ENCODE peak calls at places on chromosomes 1 and 21, in five cellular contexts. N is mammary epithelial cell, L is A673, O is heart right ventricle, M is upper lobe of left lung. S is an unnamed sample. For H3K9me3, the result is how much of the 10 kb centered on the place peaks cover.

GRCh38 chr1:214553142-214553710 is 1.8 kb upstream of the PTPN14 start:
- DNase-seq in N (no peak), L (no peak), O (no peak), M (no peak), S (no peak)

GRCh38 chr1:145828368-145829016 is 4.5 kb downstream of the POLR3C start:
- DNase-seq in N (no peak), L (no peak), O (no peak), M (no peak), S (no peak)

GRCh38 chr1:226572325-226572726 is 23.8 kb downstream of the STUM start:
- DNase-seq in N (no peak), L (no peak), O (no peak), M (no peak), S (no peak)

GRCh38 chr1:16980473-16981268 is at the start of gene MFAP2:
- DNase-seq in N (peak), L (peak), O (no peak), M (no peak), S (peak)

GRCh38 chr1:57254006-57254405 is 169.9 kb downstream of the DAB1 start:
- DNase-seq in N (peak), L (peak), O (no peak), M (no peak), S (no peak)

GRCh38 chr1:19205845-19206244 is 4.2 kb downstream of the UBR4 start:
- DNase-seq in N (no peak), L (no peak), O (no peak), M (no peak), S (peak)

GRCh38 chr1:230072866-230073265 is 5.8 kb downstream of the GALNT2 start:
- DNase-seq in N (no peak), L (no peak), O (no peak), M (no peak), S (no peak)

GRCh38 chr1:178563099-178563820 is 50.4 kb downstream of the TEX35 start:
- DNase-seq in N (no peak), L (no peak), O (no peak), M (no peak), S (no peak)

GRCh38 chr1:167819849-167820683 is 93.9 kb downstream of the ADCY10 start:
- DNase-seq in N (peak), L (peak), O (peak), M (peak), S (peak)

GRCh38 chr1:155197901-155198546 is 9.7 kb downstream of the THBS3 start:
- DNase-seq in N (no peak), L (no peak), O (no peak), M (no peak), S (no peak)

GRCh38 chr1:82226198-82226505 is 425.4 kb downstream of the ADGRL2 start:
- DNase-seq in N (peak), L (peak), O (no peak), M (no peak), S (no peak)

GRCh38 chr1:3070654-3071506 is 1.9 kb downstream of the PRDM16 start:
- DNase-seq in N (no peak), L (no peak), O (no peak), M (no peak), S (no peak)

GRCh38 chr1:196380311-196380710 is 227.9 kb downstream of the KCNT2 start:
- DNase-seq in N (no peak), L (no peak), O (no peak), M (no peak), S (no peak)

GRCh38 chr1:160741597-160742348 is 2.7 kb downstream of the SLAMF7 start:
- DNase-seq in N (no peak), L (no peak), O (no peak), M (no peak), S (no peak)

GRCh38 chr1:184244962-184245361 is 141.9 kb upstream of the C1orf21 start:
- DNase-seq in N (no peak), L (no peak), O (no peak), M (no peak), S (no peak)

GRCh38 chr1:5909576-5910275 is 82.5 kb downstream of the NPHP4 start:
- DNase-seq in N (no peak), L (no peak), O (no peak), M (no peak), S (no peak)

GRCh38 chr1:24254783-24255182 is 64.4 kb upstream of the GRHL3 start:
- DNase-seq in N (no peak), L (no peak), O (no peak), M (no peak), S (peak)

GRCh38 chr1:103517380-103518047 is 8.0 kb upstream of the RNPC3 start:
- DNase-seq in N (no peak), L (no peak), O (no peak), M (no peak), S (no peak)

GRCh38 chr1:164801791-164802572 is 243.0 kb downstream of the PBX1 start:
- DNase-seq in N (no peak), L (peak), O (no peak), M (no peak), S (no peak)

GRCh38 chr1:185512442-185512841 is 195.4 kb upstream of the IVNS1ABP start:
- DNase-seq in N (peak), L (no peak), O (no peak), M (no peak), S (no peak)

GRCh38 chr1:26626994-26627393 is 68.8 kb upstream of the ARID1A start:
- DNase-seq in N (no peak), L (no peak), O (no peak), M (no peak), S (no peak)

GRCh38 chr1:84538599-84538998 is 32.2 kb upstream of the GNG5 start:
- DNase-seq in N (no peak), L (no peak), O (no peak), M (no peak), S (no peak)

GRCh38 chr1:94599090-94599813 is 57.7 kb upstream of the F3 start:
- DNase-seq in N (peak), L (no peak), O (peak), M (peak), S (peak)

GRCh38 chr21:15159382-15160020 is 94.7 kb upstream of the NRIP1 start:
- DNase-seq in N (no peak), L (no peak), O (no peak), M (no peak), S (no peak)

GRCh38 chr1:17802164-17802563 is 47.0 kb downstream of the ACTL8 start:
- DNase-seq in N (no peak), L (no peak), O (no peak), M (no peak), S (no peak)

GRCh38 chr21:16908087-16908486 is 604.8 kb upstream of the CXADR start:
- DNase-seq in N (peak), L (peak), O (no peak), M (peak), S (no peak)

GRCh38 chr1:55286851-55287602 is 71.9 kb upstream of the USP24 start:
- DNase-seq in N (no peak), L (no peak), O (no peak), M (no peak), S (no peak)

GRCh38 chr1:42983675-42984074 is 25.0 kb upstream of the SLC2A1 start:
- DNase-seq in N (no peak), L (no peak), O (no peak), M (no peak), S (no peak)

GRCh38 chr1:110012100-110012499 is 22.3 kb upstream of the STRIP1 start:
- DNase-seq in N (no peak), L (no peak), O (no peak), M (no peak), S (no peak)

GRCh38 chr1:2628933-2629626 is 3.7 kb downstream of the MMEL1 start:
- DNase-seq in N (no peak), L (no peak), O (no peak), M (no peak), S (no peak)

GRCh38 chr1:119227446-119227845 is 87.0 kb upstream of the WARS2 start:
- DNase-seq in N (no peak), L (peak), O (no peak), M (no peak), S (no peak)

GRCh38 chr1:20587639-20588017 is 1.3 kb upstream of the CDA start:
- DNase-seq in N (peak), L (no peak), O (peak), M (no peak), S (no peak)

GRCh38 chr1:219580019-219580676 is 32.8 kb downstream of the ZC3H11B start:
- DNase-seq in N (no peak), L (no peak), O (no peak), M (no peak), S (no peak)

GRCh38 chr21:36008505-36008904 is 51.8 kb downstream of the SETD4 start:
- DNase-seq in N (no peak), L (no peak), O (no peak), M (no peak), S (no peak)

GRCh38 chr1:195082183-195082582 is 1526.1 kb downstream of the KCNT2 start:
- DNase-seq in N (peak), L (no peak), O (no peak), M (no peak), S (no peak)

GRCh38 chr21:26425576-26425975 is 147.5 kb downstream of the CYYR1 start:
- DNase-seq in N (peak), L (no peak), O (no peak), M (no peak), S (no peak)

GRCh38 chr1:157030728-157031127 is 14.8 kb downstream of the ARHGEF11 start:
- DNase-seq in N (no peak), L (no peak), O (no peak), M (no peak), S (no peak)

GRCh38 chr1:227583354-227583753 is 20.0 kb downstream of the ZNF678 start:
- DNase-seq in N (no peak), L (no peak), O (no peak), M (no peak), S (no peak)

GRCh38 chr1:227586733-227587132 is 23.4 kb downstream of the ZNF678 start:
- DNase-seq in N (no peak), L (no peak), O (no peak), M (no peak), S (no peak)

DNA sequence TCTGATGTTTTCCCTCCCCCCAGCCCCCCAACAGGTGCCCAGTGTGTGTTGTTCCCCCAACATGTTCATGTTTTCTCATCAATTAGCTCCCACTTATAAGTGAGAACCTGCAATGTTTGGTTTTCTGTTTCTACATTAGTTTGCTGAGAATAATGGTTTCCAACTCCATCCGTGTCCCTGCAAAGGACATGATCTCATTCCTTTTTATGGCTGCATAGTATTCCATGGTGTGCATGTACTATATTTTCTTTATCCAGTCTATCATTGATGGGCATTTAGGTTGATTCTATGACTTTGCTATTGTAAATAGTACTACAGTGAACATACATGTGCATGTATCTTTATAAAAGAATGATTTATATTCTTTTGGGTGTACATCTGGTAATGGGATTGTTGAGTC is 24.6 kb downstream of the ZNF678 start:
- DNase-seq in N (no peak), L (no peak), O (no peak), M (no peak), S (no peak)
- H3K9me3 ChIP-seq in N (under half), L (under half), O (under half), M (under half), S (under half)

GRCh38 chr1:21704055-21704660 is 35.0 kb upstream of the RAP1GAP start:
- DNase-seq in N (no peak), L (no peak), O (no peak), M (no peak), S (no peak)

GRCh38 chr1:21701401-21701800 is 32.2 kb upstream of the RAP1GAP start:
- DNase-seq in N (no peak), L (no peak), O (no peak), M (no peak), S (no peak)

GRCh38 chr1:21702780-21703179 is 33.6 kb upstream of the RAP1GAP start:
- DNase-seq in N (no peak), L (no peak), O (no peak), M (no peak), S (no peak)

GRCh38 chr1:21705303-21705980 is 36.3 kb upstream of the RAP1GAP start:
- DNase-seq in N (no peak), L (no peak), O (no peak), M (no peak), S (no peak)

GRCh38 chr1:21703318-21703963 is 34.3 kb upstream of the RAP1GAP start:
- DNase-seq in N (peak), L (peak), O (no peak), M (no peak), S (no peak)
- TF ChIP-seq CTCF in N (peak), L (peak), O (no peak), M (no peak), S (peak)

DNA sequence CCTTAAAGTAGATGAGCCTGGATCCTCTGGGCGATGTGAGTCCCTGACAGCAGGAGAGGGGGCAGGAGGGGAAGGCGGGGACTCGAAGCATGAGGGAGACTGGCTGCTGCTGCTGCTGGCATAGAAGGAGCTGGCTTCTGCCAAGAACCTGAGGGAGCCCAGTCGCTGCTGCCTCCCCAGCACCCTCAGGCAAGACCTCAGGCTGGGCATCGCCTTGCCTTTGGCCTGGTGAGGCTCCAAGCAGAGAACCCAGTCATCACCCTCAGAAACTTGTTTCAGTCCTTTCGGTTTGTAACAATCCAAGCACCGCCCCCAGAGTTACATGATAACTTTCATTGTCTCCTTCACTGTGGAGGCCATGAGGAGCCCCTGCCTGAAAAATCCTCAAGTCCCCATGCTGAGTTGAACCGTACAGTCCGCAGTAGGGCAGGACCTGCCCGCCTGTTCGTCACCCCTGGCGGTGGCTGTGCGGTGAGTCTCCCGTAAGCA is 38.8 kb downstream of the POFUT2 start:
- DNase-seq in N (peak), L (peak), O (no peak), M (no peak), S (peak)
- H3K4me3 ChIP-seq in N (peak), L (peak), O (peak), M (no peak), S (no peak)

GRCh38 chr1:114496091-114496490 is 14.9 kb downstream of the TRIM33 start:
- DNase-seq in N (no peak), L (no peak), O (no peak), M (no peak), S (no peak)

GRCh38 chr1:114490235-114490634 is 20.8 kb downstream of the TRIM33 start:
- DNase-seq in N (no peak), L (peak), O (no peak), M (no peak), S (no peak)

GRCh38 chr1:114488739-114489138 is 22.3 kb downstream of the TRIM33 start:
- DNase-seq in N (no peak), L (no peak), O (no peak), M (no peak), S (no peak)

GRCh38 chr1:114492978-114493377 is 18.0 kb downstream of the TRIM33 start:
- DNase-seq in N (no peak), L (no peak), O (no peak), M (no peak), S (no peak)
- H3K9me3 ChIP-seq in N (under half), L (under half), O (under half), M (under half), S (under half)

GRCh38 chr1:172845865-172846264 is 187.0 kb downstream of the FASLG start:
- DNase-seq in N (no peak), L (no peak), O (no peak), M (no peak), S (no peak)
- TF ChIP-seq CTCF in N (no peak), L (no peak), O (no peak), M (no peak), S (no peak)

GRCh38 chr1:35573776-35574654 is 901 bp downstream of the TFAP2E start:
- DNase-seq in N (no peak), L (no peak), O (no peak), M (no peak), S (no peak)
- H3K4me3 ChIP-seq in N (peak), L (peak), O (peak), M (peak), S (no peak)

DNA sequence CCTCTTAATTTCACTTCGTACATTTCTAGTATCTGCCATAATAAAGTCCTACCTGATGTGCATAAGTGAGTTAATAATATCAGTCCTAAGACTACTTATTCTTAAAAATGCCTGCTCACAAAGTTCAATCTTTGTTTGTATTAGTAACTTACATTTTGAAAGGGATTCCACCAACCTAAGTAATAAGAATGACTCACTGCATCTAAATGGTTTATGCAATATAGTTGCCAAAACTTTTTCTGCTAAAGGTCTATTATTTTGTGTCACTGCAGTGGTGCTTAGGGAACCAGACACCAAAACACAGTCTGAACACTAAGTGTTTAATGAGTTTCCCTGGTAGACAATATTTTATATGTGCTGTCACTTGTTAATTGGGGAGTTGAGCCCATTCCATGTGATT is 1.8 kb downstream of the ZNF669 start:
- DNase-seq in N (no peak), L (no peak), O (no peak), M (no peak), S (no peak)
- H3K9me3 ChIP-seq in N (under half), L (under half), O (under half), M (under half), S (under half)

GRCh38 chr1:116475850-116476218 is 95.0 kb downstream of the CD58 start:
- DNase-seq in N (no peak), L (no peak), O (no peak), M (no peak), S (peak)

GRCh38 chr1:116476321-116476720 is 94.5 kb downstream of the CD58 start:
- DNase-seq in N (no peak), L (no peak), O (no peak), M (no peak), S (no peak)

GRCh38 chr1:116477428-116477827 is 93.4 kb downstream of the CD58 start:
- DNase-seq in N (no peak), L (no peak), O (no peak), M (no peak), S (peak)

GRCh38 chr1:116481934-116482333 is 88.9 kb downstream of the CD58 start:
- DNase-seq in N (no peak), L (no peak), O (no peak), M (peak), S (no peak)

DNA sequence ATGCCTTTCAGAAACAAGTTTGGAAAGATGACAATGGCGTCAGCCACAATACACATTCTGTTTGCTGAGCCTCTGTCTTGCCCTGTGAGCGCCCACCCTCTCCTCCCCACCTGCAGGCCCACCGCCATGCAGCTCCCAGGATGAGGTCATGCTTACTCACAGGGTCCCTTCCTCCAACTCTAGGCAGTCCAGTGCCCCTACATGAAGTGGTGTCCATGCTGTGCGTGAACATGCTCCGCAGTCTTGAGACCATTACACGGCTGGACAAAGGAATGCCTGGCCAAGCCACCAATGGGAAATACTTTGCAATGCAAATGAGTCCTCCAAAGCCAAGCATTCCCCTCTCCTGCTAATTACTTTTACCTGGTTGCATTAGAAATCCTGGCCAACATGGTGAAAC is 92.2 kb downstream of the CD58 start:
- DNase-seq in N (no peak), L (no peak), O (no peak), M (no peak), S (no peak)
- TF ChIP-seq CTCF in N (no peak), L (no peak), O (no peak), M (no peak), S (no peak)

GRCh38 chr21:41802185-41802584 is 35.3 kb upstream of the RIPK4 start:
- DNase-seq in N (no peak), L (no peak), O (no peak), M (no peak), S (no peak)
- H3K4me3 ChIP-seq in N (no peak), L (no peak), O (no peak), M (no peak), S (no peak)

DNA sequence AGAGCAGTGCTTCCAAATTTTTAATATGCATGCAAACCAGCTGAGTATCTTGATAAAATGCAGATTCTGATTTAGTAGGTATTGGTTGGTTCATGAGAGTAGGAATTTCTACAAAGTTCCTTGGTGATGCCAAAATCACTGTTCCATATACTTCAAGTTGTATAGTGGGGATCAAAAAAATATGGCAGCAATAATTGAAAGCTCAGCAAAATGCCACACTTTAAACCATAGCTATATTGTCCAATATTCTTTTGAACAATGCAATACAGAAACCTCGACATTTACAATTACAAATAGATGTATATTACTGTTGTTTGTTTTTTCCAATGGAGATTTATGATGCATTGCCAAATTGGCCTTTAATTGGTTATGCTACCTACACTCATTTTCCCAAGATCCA is 55.7 kb upstream of the NCAM2 start:
- DNase-seq in N (no peak), L (no peak), O (no peak), M (no peak), S (no peak)
- H3K9me3 ChIP-seq in N (under half), L (under half), O (under half), M (under half), S (under half)